ENCODE peak calls at places on chromosomes 6 and 20, in seven cellular contexts. F is MM.1S; P is cardiac muscle cell; O is fibroblast of mammary gland; V is AG04450; U is fibroblast of pulmonary artery; J is CD8-positive, alpha-beta T cell. S is an unnamed sample.

GRCh38 chr6:160337301-160337700 is 10.9 kb upstream of the SLC22A3 start:
- DNase-seq in F (no peak), V (no peak), J (no peak), O (peak; percentile 41), P (peak; percentile 51), U (peak; percentile 70), S (no peak)

GRCh38 chr20:22403860-22404608 is 180.3 kb downstream of the FOXA2 start:
- DNase-seq in O (no peak), F (peak; percentile 55), J (no peak), V (no peak), U (peak; percentile 16), P (peak; percentile 37), S (no peak)

GRCh38 chr6:107540465-107540857 is 50.5 kb downstream of the SOBP start:
- DNase-seq in J (no peak), U (no peak), F (no peak), P (no peak), O (no peak), V (no peak), S (no peak)

GRCh38 chr6:100347901-100348550 is 116.7 kb downstream of the SIM1 start:
- DNase-seq in J (no peak), U (peak; percentile 55), V (peak; percentile 33), F (peak; percentile 53), P (peak; percentile 69), O (peak; percentile 71), S (no peak)

GRCh38 chr6:110296151-110297028 is 61.8 kb downstream of the METTL24 start:
- DNase-seq in F (no peak), U (no peak), P (no peak), J (no peak), V (no peak), O (no peak), S (no peak)

GRCh38 chr6:131390322-131390721 is 182.7 kb upstream of the ARG1 start:
- DNase-seq in F (no peak), O (no peak), J (no peak), V (no peak), P (no peak), U (no peak), S (no peak)

GRCh38 chr6:74899416-74899815 is 306.4 kb downstream of the COL12A1 start:
- DNase-seq in F (no peak), J (no peak), V (no peak), U (peak; percentile 76), P (peak; percentile 72), O (peak; percentile 73), S (no peak)

GRCh38 chr6:45031601-45032000 is 296.5 kb upstream of the RUNX2 start:
- DNase-seq in F (no peak), V (no peak), U (no peak), O (peak; percentile 16), P (no peak), J (no peak), S (no peak)

GRCh38 chr6:103273048-103273447 is 1586.7 kb downstream of the HACE1 start:
- DNase-seq in U (peak; percentile 1), J (no peak), V (no peak), O (no peak), F (peak; percentile 49), P (no peak), S (no peak)

GRCh38 chr6:53413326-53413725 is 64.6 kb upstream of the ELOVL5 start:
- DNase-seq in U (no peak), F (no peak), J (no peak), O (no peak), P (no peak), V (no peak), S (no peak)

GRCh38 chr6:80541186-80541585 is 434.7 kb downstream of the BCKDHB start:
- DNase-seq in J (no peak), V (no peak), P (peak; percentile 52), O (peak; percentile 89), F (no peak), U (peak; percentile 70), S (no peak)

GRCh38 chr20:24718696-24719095 is 230.4 kb upstream of the CST7 start:
- DNase-seq in P (no peak), J (no peak), O (no peak), F (peak; percentile 55), V (no peak), U (no peak), S (no peak)

GRCh38 chr6:46410330-46410953 is 80.8 kb downstream of the RCAN2 start:
- DNase-seq in U (peak; percentile 68), J (no peak), P (peak; percentile 65), V (no peak), F (peak; percentile 32), O (peak; percentile 61), S (peak; percentile 51)

GRCh38 chr6:136031982-136032381 is 180.5 kb downstream of the PDE7B start:
- DNase-seq in J (no peak), F (no peak), O (peak; percentile 83), P (peak; percentile 79), U (peak; percentile 76), V (no peak), S (peak; percentile 40)

GRCh38 chr6:85644374-85644762 is 1.7 kb upstream of the SYNCRIP start:
- DNase-seq in V (no peak), P (no peak), U (no peak), O (peak; percentile 19), J (no peak), F (peak; percentile 12), S (no peak)

GRCh38 chr6:106163446-106163965 is 77.4 kb downstream of the PRDM1 start:
- DNase-seq in F (peak; percentile 93), U (peak; percentile 68), J (peak; percentile 56), V (peak; percentile 58), P (peak; percentile 80), O (peak; percentile 80), S (no peak)

GRCh38 chr20:59428441-59429205 is 128.2 kb downstream of the EDN3 start:
- DNase-seq in U (no peak), F (no peak), P (no peak), O (no peak), J (no peak), V (no peak), S (no peak)
- TF ChIP-seq CTCF in U (no peak), F (peak; percentile 45), P (no peak), O (no peak), J (no peak), V (no peak), S (no peak)

GRCh38 chr20:36745927-36746659 is at the start of gene NDRG3:
- DNase-seq in P (peak; percentile 95), J (peak; percentile 94), F (peak; percentile 95), O (peak; percentile 88), V (peak; percentile 78), U (peak; percentile 94), S (peak; percentile 98)
- TF ChIP-seq CTCF in P (no peak), J (no peak), F (no peak), O (no peak), V (no peak), U (no peak), S (no peak)

DNA sequence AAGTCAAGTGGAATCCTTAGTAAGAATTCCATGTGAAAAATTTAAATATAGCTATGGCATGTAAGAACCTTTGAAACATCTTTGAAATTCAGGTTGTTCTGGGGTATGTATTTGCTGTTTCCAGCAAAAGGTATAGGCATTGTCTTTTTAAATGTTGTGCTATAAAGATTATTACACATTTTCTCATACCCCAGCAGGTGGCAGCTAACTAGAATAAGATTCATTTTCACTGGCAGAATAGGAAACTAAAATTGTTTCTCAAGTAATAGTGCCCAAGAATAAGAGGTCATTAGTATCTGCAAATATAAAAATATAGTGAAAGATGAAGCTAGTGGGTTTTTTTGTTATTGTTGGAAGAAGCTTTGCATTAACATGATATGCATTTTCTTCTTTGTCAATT is 1.8 kb downstream of the GRIK2 start:
- DNase-seq in F (no peak), V (no peak), U (no peak), J (no peak), O (no peak), P (no peak), S (no peak)
- TF ChIP-seq CTCF in F (peak; percentile 22), V (peak; percentile 38), U (peak; percentile 19), J (no peak), O (peak; percentile 21), P (peak; percentile 23), S (no peak)

GRCh38 chr20:61845276-61845675 is 220.4 kb downstream of the TAF4 start:
- DNase-seq in U (no peak), P (no peak), J (no peak), V (no peak), F (no peak), O (no peak), S (no peak)
- TF ChIP-seq CTCF in U (no peak), P (no peak), J (no peak), V (no peak), F (no peak), O (no peak), S (no peak)

S was measured in GM13976.